ENCODE peak calls at places on chromosomes 11 and 22, in eight cellular contexts. One of them, this sample, is unnamed.

GRCh38 chr11:10405858-10406592 is 49.0 kb upstream of the AMPD3 start:
- DNase-seq in NCI-H146: peak; percentile 89
- DNase-seq in pons: peak; percentile 92
- DNase-seq in activated CD4-positive, alpha-beta T cell treated with anti-CD3 and anti-CD28 coated beads, Interleukin-2, amount 50 U/mL, for 24 hours: no peak
- DNase-seq in LoVo: peak; percentile 88
- DNase-seq in endodermal cell: peak; percentile 85
- DNase-seq in left cardiac atrium: peak; percentile 77
- DNase-seq in AML-193: peak; percentile 85
- DNase-seq in this sample: peak; percentile 49

GRCh38 chr11:116976941-116977570 is 121.2 kb downstream of the SIK3 start:
- DNase-seq in NCI-H146: no peak
- DNase-seq in pons: no peak
- DNase-seq in activated CD4-positive, alpha-beta T cell treated with anti-CD3 and anti-CD28 coated beads, Interleukin-2, amount 50 U/mL, for 24 hours: no peak
- DNase-seq in LoVo: no peak
- DNase-seq in endodermal cell: no peak
- DNase-seq in left cardiac atrium: no peak
- DNase-seq in AML-193: no peak
- DNase-seq in this sample: no peak

GRCh38 chr11:102989379-102990047 is 34.0 kb upstream of the MMP13 start:
- DNase-seq in NCI-H146: no peak
- DNase-seq in pons: no peak
- DNase-seq in activated CD4-positive, alpha-beta T cell treated with anti-CD3 and anti-CD28 coated beads, Interleukin-2, amount 50 U/mL, for 24 hours: no peak
- DNase-seq in LoVo: no peak
- DNase-seq in endodermal cell: no peak
- DNase-seq in left cardiac atrium: no peak
- DNase-seq in AML-193: no peak
- DNase-seq in this sample: no peak

GRCh38 chr11:16902182-16902581 is 112.0 kb downstream of the PLEKHA7 start:
- DNase-seq in NCI-H146: no peak
- DNase-seq in pons: no peak
- DNase-seq in activated CD4-positive, alpha-beta T cell treated with anti-CD3 and anti-CD28 coated beads, Interleukin-2, amount 50 U/mL, for 24 hours: no peak
- DNase-seq in LoVo: peak; percentile 58
- DNase-seq in endodermal cell: no peak
- DNase-seq in left cardiac atrium: no peak
- DNase-seq in AML-193: no peak
- DNase-seq in this sample: no peak

GRCh38 chr11:43377380-43377779 is 18.7 kb downstream of the TTC17 start:
- DNase-seq in NCI-H146: no peak
- DNase-seq in pons: no peak
- DNase-seq in activated CD4-positive, alpha-beta T cell treated with anti-CD3 and anti-CD28 coated beads, Interleukin-2, amount 50 U/mL, for 24 hours: no peak
- DNase-seq in LoVo: no peak
- DNase-seq in endodermal cell: no peak
- DNase-seq in left cardiac atrium: no peak
- DNase-seq in AML-193: no peak
- DNase-seq in this sample: no peak

GRCh38 chr22:46064236-46064965 is 85.9 kb upstream of the PPARA start:
- DNase-seq in NCI-H146: no peak
- DNase-seq in pons: peak; percentile 56
- DNase-seq in activated CD4-positive, alpha-beta T cell treated with anti-CD3 and anti-CD28 coated beads, Interleukin-2, amount 50 U/mL, for 24 hours: no peak
- DNase-seq in LoVo: peak; percentile 32
- DNase-seq in endodermal cell: peak; percentile 30
- DNase-seq in left cardiac atrium: peak; percentile 27
- DNase-seq in AML-193: no peak
- DNase-seq in this sample: peak; percentile 19

GRCh38 chr11:123509737-123510578 is 79.9 kb downstream of the GRAMD1B start:
- DNase-seq in NCI-H146: no peak
- DNase-seq in pons: peak; percentile 71
- DNase-seq in activated CD4-positive, alpha-beta T cell treated with anti-CD3 and anti-CD28 coated beads, Interleukin-2, amount 50 U/mL, for 24 hours: no peak
- DNase-seq in LoVo: no peak
- DNase-seq in endodermal cell: peak; percentile 90
- DNase-seq in left cardiac atrium: no peak
- DNase-seq in AML-193: no peak
- DNase-seq in this sample: no peak

GRCh38 chr11:18491924-18492323 is 34.8 kb downstream of the TSG101 start:
- DNase-seq in NCI-H146: no peak
- DNase-seq in pons: no peak
- DNase-seq in activated CD4-positive, alpha-beta T cell treated with anti-CD3 and anti-CD28 coated beads, Interleukin-2, amount 50 U/mL, for 24 hours: no peak
- DNase-seq in LoVo: no peak
- DNase-seq in endodermal cell: no peak
- DNase-seq in left cardiac atrium: no peak
- DNase-seq in AML-193: no peak
- DNase-seq in this sample: no peak

GRCh38 chr11:92556435-92556834 is 331.8 kb downstream of the FAT3 start:
- DNase-seq in NCI-H146: no peak
- DNase-seq in pons: no peak
- DNase-seq in activated CD4-positive, alpha-beta T cell treated with anti-CD3 and anti-CD28 coated beads, Interleukin-2, amount 50 U/mL, for 24 hours: no peak
- DNase-seq in LoVo: peak; percentile 8
- DNase-seq in endodermal cell: peak; percentile 56
- DNase-seq in left cardiac atrium: no peak
- DNase-seq in AML-193: no peak
- DNase-seq in this sample: no peak

GRCh38 chr22:48752451-48753380 is 1075.0 kb downstream of the BRD1 start:
- DNase-seq in NCI-H146: no peak
- DNase-seq in pons: no peak
- DNase-seq in activated CD4-positive, alpha-beta T cell treated with anti-CD3 and anti-CD28 coated beads, Interleukin-2, amount 50 U/mL, for 24 hours: no peak
- DNase-seq in LoVo: no peak
- DNase-seq in endodermal cell: peak; percentile 61
- DNase-seq in left cardiac atrium: no peak
- DNase-seq in AML-193: no peak
- DNase-seq in this sample: no peak

GRCh38 chr11:1060410-1060809 is 14.3 kb upstream of the MUC2 start:
- DNase-seq in NCI-H146: no peak
- DNase-seq in pons: no peak
- DNase-seq in activated CD4-positive, alpha-beta T cell treated with anti-CD3 and anti-CD28 coated beads, Interleukin-2, amount 50 U/mL, for 24 hours: no peak
- DNase-seq in LoVo: no peak
- DNase-seq in endodermal cell: peak; percentile 38
- DNase-seq in left cardiac atrium: no peak
- DNase-seq in AML-193: no peak
- DNase-seq in this sample: no peak

GRCh38 chr11:81211050-81211449 is 1522.6 kb downstream of the FAM181B start:
- DNase-seq in NCI-H146: no peak
- DNase-seq in pons: no peak
- DNase-seq in activated CD4-positive, alpha-beta T cell treated with anti-CD3 and anti-CD28 coated beads, Interleukin-2, amount 50 U/mL, for 24 hours: no peak
- DNase-seq in LoVo: no peak
- DNase-seq in endodermal cell: no peak
- DNase-seq in left cardiac atrium: no peak
- DNase-seq in AML-193: no peak
- DNase-seq in this sample: no peak

GRCh38 chr11:96188625-96189006 is 154.4 kb downstream of the MAML2 start:
- DNase-seq in NCI-H146: no peak
- DNase-seq in pons: peak; percentile 56
- DNase-seq in activated CD4-positive, alpha-beta T cell treated with anti-CD3 and anti-CD28 coated beads, Interleukin-2, amount 50 U/mL, for 24 hours: no peak
- DNase-seq in LoVo: no peak
- DNase-seq in endodermal cell: no peak
- DNase-seq in left cardiac atrium: no peak
- DNase-seq in AML-193: peak; percentile 52
- DNase-seq in this sample: no peak

This sample was measured in left ventricle myocardium inferior.